ENCODE peak calls at places on chromosomes 4 and X, in nine cellular contexts. One of them, this sample, is unnamed.

GRCh38 chrX:41332408-41332987 is 1.5 kb upstream of the DDX3X start:
- DNase-seq in uterus: peak
- DNase-seq in GM12892: no peak
- DNase-seq in ovary: peak
- DNase-seq in NB4: peak
- DNase-seq in transverse colon: peak
- DNase-seq in stomach: peak
- DNase-seq in K562: no peak
- DNase-seq in right lobe of liver: peak
- DNase-seq in this sample: no peak

GRCh38 chrX:152869972-152870371 is 27.9 kb upstream of the ZNF185 start:
- DNase-seq in uterus: no peak
- DNase-seq in GM12892: no peak
- DNase-seq in ovary: no peak
- DNase-seq in NB4: no peak
- DNase-seq in transverse colon: no peak
- DNase-seq in stomach: no peak
- DNase-seq in K562: no peak
- DNase-seq in right lobe of liver: no peak
- DNase-seq in this sample: no peak

GRCh38 chr4:7055111-7055989 is 12.2 kb downstream of the TADA2B start:
- DNase-seq in uterus: no peak
- DNase-seq in GM12892: no peak
- DNase-seq in ovary: no peak
- DNase-seq in NB4: peak
- DNase-seq in transverse colon: no peak
- DNase-seq in stomach: no peak
- DNase-seq in K562: no peak
- DNase-seq in right lobe of liver: no peak
- DNase-seq in this sample: no peak

GRCh38 chrX:77009691-77010090 is 437.5 kb upstream of the FGF16 start:
- DNase-seq in uterus: peak
- DNase-seq in GM12892: no peak
- DNase-seq in ovary: no peak
- DNase-seq in NB4: no peak
- DNase-seq in transverse colon: no peak
- DNase-seq in stomach: no peak
- DNase-seq in K562: no peak
- DNase-seq in right lobe of liver: no peak
- DNase-seq in this sample: peak

GRCh38 chr4:4825431-4825830 is 34.0 kb upstream of the MSX1 start:
- DNase-seq in uterus: no peak
- DNase-seq in GM12892: no peak
- DNase-seq in ovary: no peak
- DNase-seq in NB4: no peak
- DNase-seq in transverse colon: no peak
- DNase-seq in stomach: no peak
- DNase-seq in K562: no peak
- DNase-seq in right lobe of liver: no peak
- DNase-seq in this sample: no peak

GRCh38 chrX:20988118-20988517 is 386.1 kb upstream of the CNKSR2 start:
- DNase-seq in uterus: no peak
- DNase-seq in GM12892: no peak
- DNase-seq in ovary: no peak
- DNase-seq in NB4: peak
- DNase-seq in transverse colon: no peak
- DNase-seq in stomach: no peak
- DNase-seq in K562: no peak
- DNase-seq in right lobe of liver: no peak
- DNase-seq in this sample: no peak

GRCh38 chr4:48780867-48781219 is 764 bp upstream of the FRYL start:
- DNase-seq in uterus: peak
- DNase-seq in GM12892: no peak
- DNase-seq in ovary: peak
- DNase-seq in NB4: peak
- DNase-seq in transverse colon: peak
- DNase-seq in stomach: peak
- DNase-seq in K562: no peak
- DNase-seq in right lobe of liver: no peak
- DNase-seq in this sample: no peak

GRCh38 chr4:65658117-65658516 is 12.2 kb downstream of the EPHA5 start:
- DNase-seq in uterus: no peak
- DNase-seq in GM12892: no peak
- DNase-seq in ovary: no peak
- DNase-seq in NB4: no peak
- DNase-seq in transverse colon: no peak
- DNase-seq in stomach: no peak
- DNase-seq in K562: no peak
- DNase-seq in right lobe of liver: no peak
- DNase-seq in this sample: no peak

GRCh38 chr4:174604198-174604597 is 81.9 kb upstream of the HPGD start:
- DNase-seq in uterus: no peak
- DNase-seq in GM12892: no peak
- DNase-seq in ovary: no peak
- DNase-seq in NB4: peak
- DNase-seq in transverse colon: no peak
- DNase-seq in stomach: no peak
- DNase-seq in K562: no peak
- DNase-seq in right lobe of liver: no peak
- DNase-seq in this sample: no peak

GRCh38 chr4:43089730-43090129 is 197.2 kb downstream of the GRXCR1 start:
- DNase-seq in uterus: no peak
- DNase-seq in GM12892: no peak
- DNase-seq in ovary: no peak
- DNase-seq in NB4: no peak
- DNase-seq in transverse colon: no peak
- DNase-seq in stomach: no peak
- DNase-seq in K562: no peak
- DNase-seq in right lobe of liver: no peak
- DNase-seq in this sample: no peak

GRCh38 chrX:96386981-96387380 is 297.7 kb upstream of the DIAPH2 start:
- DNase-seq in uterus: no peak
- DNase-seq in GM12892: no peak
- DNase-seq in ovary: no peak
- DNase-seq in NB4: no peak
- DNase-seq in transverse colon: no peak
- DNase-seq in stomach: no peak
- DNase-seq in K562: no peak
- DNase-seq in right lobe of liver: no peak
- DNase-seq in this sample: no peak

GRCh38 chrX:397575-397974 is 10.9 kb upstream of the PPP2R3B start:
- DNase-seq in uterus: no peak
- DNase-seq in GM12892: no peak
- DNase-seq in ovary: no peak
- DNase-seq in NB4: no peak
- DNase-seq in transverse colon: no peak
- DNase-seq in stomach: no peak
- DNase-seq in K562: no peak
- DNase-seq in right lobe of liver: no peak
- DNase-seq in this sample: no peak

GRCh38 chr4:26993541-26993940 is 132.9 kb downstream of the STIM2 start:
- DNase-seq in uterus: no peak
- DNase-seq in GM12892: no peak
- DNase-seq in ovary: no peak
- DNase-seq in NB4: no peak
- DNase-seq in transverse colon: no peak
- DNase-seq in stomach: no peak
- DNase-seq in K562: no peak
- DNase-seq in right lobe of liver: no peak
- DNase-seq in this sample: no peak

GRCh38 chr4:182569561-182569960 is 326.4 kb downstream of the TENM3 start:
- DNase-seq in uterus: no peak
- DNase-seq in GM12892: no peak
- DNase-seq in ovary: no peak
- DNase-seq in NB4: no peak
- DNase-seq in transverse colon: no peak
- DNase-seq in stomach: no peak
- DNase-seq in K562: no peak
- DNase-seq in right lobe of liver: no peak
- DNase-seq in this sample: no peak

GRCh38 chr4:156303708-156304107 is 350.0 kb upstream of the CTSO start:
- DNase-seq in uterus: no peak
- DNase-seq in GM12892: no peak
- DNase-seq in ovary: no peak
- DNase-seq in NB4: no peak
- DNase-seq in transverse colon: no peak
- DNase-seq in stomach: no peak
- DNase-seq in K562: no peak
- DNase-seq in right lobe of liver: no peak
- DNase-seq in this sample: no peak

GRCh38 chr4:102503831-102504786 is 3.0 kb downstream of the NFKB1 start:
- DNase-seq in uterus: no peak
- DNase-seq in GM12892: no peak
- DNase-seq in ovary: no peak
- DNase-seq in NB4: peak
- DNase-seq in transverse colon: no peak
- DNase-seq in stomach: no peak
- DNase-seq in K562: no peak
- DNase-seq in right lobe of liver: no peak
- DNase-seq in this sample: no peak

GRCh38 chr4:102503301-102503746 is 2.2 kb downstream of the NFKB1 start:
- DNase-seq in uterus: no peak
- DNase-seq in GM12892: no peak
- DNase-seq in ovary: no peak
- DNase-seq in NB4: peak
- DNase-seq in transverse colon: no peak
- DNase-seq in stomach: no peak
- DNase-seq in K562: no peak
- DNase-seq in right lobe of liver: no peak
- DNase-seq in this sample: no peak

GRCh38 chr4:102501635-102502382 is 650 bp downstream of the NFKB1 start:
- DNase-seq in uterus: peak
- DNase-seq in GM12892: peak
- DNase-seq in ovary: peak
- DNase-seq in NB4: peak
- DNase-seq in transverse colon: peak
- DNase-seq in stomach: peak
- DNase-seq in K562: peak
- DNase-seq in right lobe of liver: peak
- DNase-seq in this sample: peak

GRCh38 chr4:102500371-102501175 is 586 bp upstream of the NFKB1 start:
- DNase-seq in uterus: peak
- DNase-seq in GM12892: no peak
- DNase-seq in ovary: peak
- DNase-seq in NB4: peak
- DNase-seq in transverse colon: peak
- DNase-seq in stomach: peak
- DNase-seq in K562: peak
- DNase-seq in right lobe of liver: peak
- DNase-seq in this sample: peak

DNA sequence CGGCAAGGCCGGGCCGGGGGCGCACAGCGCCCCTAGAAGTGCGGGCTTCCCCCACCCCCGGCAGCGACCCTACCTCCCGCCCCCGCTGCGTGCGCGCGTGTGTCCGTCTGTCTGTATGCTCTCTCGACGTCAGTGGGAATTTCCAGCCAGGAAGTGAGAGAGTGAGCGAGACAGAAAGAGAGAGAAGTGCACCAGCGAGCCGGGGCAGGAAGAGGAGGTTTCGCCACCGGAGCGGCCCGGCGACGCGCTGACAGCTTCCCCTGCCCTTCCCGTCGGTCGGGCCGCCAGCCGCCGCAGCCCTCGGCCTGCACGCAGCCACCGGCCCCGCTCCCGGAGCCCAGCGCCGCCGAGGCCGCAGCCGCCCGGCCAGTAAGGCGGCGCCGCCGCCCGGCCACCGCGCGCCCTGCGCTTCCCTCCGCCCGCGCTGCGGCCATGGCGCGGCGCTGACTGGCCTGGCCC is at the start of gene NFKB1:
- DNase-seq in uterus: peak
- DNase-seq in GM12892: peak
- DNase-seq in ovary: peak
- DNase-seq in NB4: peak
- DNase-seq in transverse colon: peak
- DNase-seq in stomach: peak
- DNase-seq in K562: no peak
- DNase-seq in right lobe of liver: peak
- DNase-seq in this sample: peak
- TF ChIP-seq POLR2A in uterus: no peak
- TF ChIP-seq POLR2A in GM12892: peak
- TF ChIP-seq POLR2A in ovary: no peak
- TF ChIP-seq POLR2A in NB4: peak
- TF ChIP-seq POLR2A in transverse colon: no peak
- TF ChIP-seq POLR2A in stomach: no peak
- TF ChIP-seq POLR2A in K562: no peak
- TF ChIP-seq POLR2A in right lobe of liver: peak
- TF ChIP-seq POLR2A in this sample: peak

DNA sequence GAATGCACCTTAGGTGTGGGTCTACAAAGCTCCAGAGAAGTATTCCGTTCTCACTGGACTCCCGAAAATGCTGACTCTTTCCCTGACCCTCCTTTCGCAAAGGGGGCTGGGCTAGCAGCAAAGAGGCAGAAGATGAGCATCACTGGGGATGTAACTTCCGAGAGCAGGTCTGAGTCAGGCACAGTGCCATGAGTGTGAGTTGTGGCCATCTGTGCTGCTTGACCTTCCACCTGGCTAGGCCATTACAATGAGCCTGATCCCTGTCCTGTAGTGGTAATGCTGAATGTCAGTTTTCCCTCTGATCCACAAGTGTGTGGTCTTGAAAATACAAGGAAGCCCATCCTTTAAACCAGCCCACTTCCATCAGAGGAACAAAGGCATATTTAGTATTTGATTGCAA is 479.4 kb downstream of the AFF2 start:
- DNase-seq in uterus: no peak
- DNase-seq in GM12892: no peak
- DNase-seq in ovary: no peak
- DNase-seq in NB4: no peak
- DNase-seq in transverse colon: no peak
- DNase-seq in stomach: no peak
- DNase-seq in K562: no peak
- DNase-seq in right lobe of liver: no peak
- DNase-seq in this sample: no peak
- TF ChIP-seq POLR2A in uterus: no peak
- TF ChIP-seq POLR2A in GM12892: no peak
- TF ChIP-seq POLR2A in ovary: no peak
- TF ChIP-seq POLR2A in NB4: no peak
- TF ChIP-seq POLR2A in transverse colon: no peak
- TF ChIP-seq POLR2A in stomach: no peak
- TF ChIP-seq POLR2A in K562: no peak
- TF ChIP-seq POLR2A in right lobe of liver: no peak
- TF ChIP-seq POLR2A in this sample: no peak

GRCh38 chr4:140153744-140154571 is at the start of gene MAML3:
- DNase-seq in uterus: peak
- DNase-seq in GM12892: peak
- DNase-seq in ovary: peak
- DNase-seq in NB4: peak
- DNase-seq in transverse colon: peak
- DNase-seq in stomach: peak
- DNase-seq in K562: peak
- DNase-seq in right lobe of liver: peak
- DNase-seq in this sample: peak
- TF ChIP-seq POLR2A in uterus: peak
- TF ChIP-seq POLR2A in GM12892: no peak
- TF ChIP-seq POLR2A in ovary: peak
- TF ChIP-seq POLR2A in NB4: peak
- TF ChIP-seq POLR2A in transverse colon: peak
- TF ChIP-seq POLR2A in stomach: no peak
- TF ChIP-seq POLR2A in K562: peak
- TF ChIP-seq POLR2A in right lobe of liver: peak
- TF ChIP-seq POLR2A in this sample: no peak

DNA sequence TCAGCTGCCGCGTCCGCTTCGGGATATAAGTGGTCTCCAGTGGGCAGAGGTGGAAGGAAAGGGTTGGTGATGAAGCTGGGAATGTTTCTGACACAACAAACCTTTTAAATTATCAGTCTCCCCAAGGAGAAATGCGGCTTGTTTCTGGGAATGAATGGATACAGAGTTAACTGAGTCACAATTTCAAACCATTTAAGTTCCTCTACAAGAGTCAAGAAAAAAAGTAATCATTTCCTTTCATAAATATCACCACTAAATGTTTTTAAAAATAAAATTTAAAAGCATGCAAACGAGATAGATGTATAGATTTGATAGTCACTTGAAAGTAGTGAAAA is 1.4 kb downstream of the GASK1B start:
- DNase-seq in uterus: no peak
- DNase-seq in GM12892: no peak
- DNase-seq in ovary: no peak
- DNase-seq in NB4: no peak
- DNase-seq in transverse colon: no peak
- DNase-seq in stomach: no peak
- DNase-seq in K562: no peak
- DNase-seq in right lobe of liver: no peak
- DNase-seq in this sample: no peak
- TF ChIP-seq POLR2A in uterus: no peak
- TF ChIP-seq POLR2A in GM12892: no peak
- TF ChIP-seq POLR2A in ovary: no peak
- TF ChIP-seq POLR2A in NB4: no peak
- TF ChIP-seq POLR2A in transverse colon: no peak
- TF ChIP-seq POLR2A in stomach: no peak
- TF ChIP-seq POLR2A in K562: no peak
- TF ChIP-seq POLR2A in right lobe of liver: no peak
- TF ChIP-seq POLR2A in this sample: no peak

This sample was measured in H54.